ENCODE peak calls at places on chromosome 1, in four cellular contexts. T is AG20443, W is AG08395, D is SHP77. X is an unnamed sample.

GRCh38 chr1:1197551-1198422 is 8.6 kb downstream of the TNFRSF18 start:
- DNase-seq in D (no peak), W (no peak), T (no peak), X (no peak)

GRCh38 chr1:154755858-154756730 is 114.0 kb downstream of the KCNN3 start:
- DNase-seq in W (peak), D (no peak), T (peak), X (no peak)

GRCh38 chr1:201810466-201811216 is 18.3 kb upstream of the IPO9 start:
- DNase-seq in T (no peak), D (no peak), W (no peak), X (no peak)

GRCh38 chr1:211281322-211282022 is 22.3 kb downstream of the RCOR3 start:
- DNase-seq in W (no peak), D (no peak), T (no peak), X (no peak)

GRCh38 chr1:17392199-17392740 is 20.3 kb downstream of the PADI6 start:
- DNase-seq in W (no peak), D (no peak), T (no peak), X (no peak)

GRCh38 chr1:9069324-9070100 is at the start of gene SLC2A5:
- DNase-seq in W (no peak), D (peak), T (peak), X (no peak)

GRCh38 chr1:21329209-21329844 is 39.1 kb upstream of the ECE1 start:
- DNase-seq in T (no peak), D (no peak), W (no peak), X (no peak)

GRCh38 chr1:112402682-112403643 is 6.9 kb downstream of the CTTNBP2NL start:
- DNase-seq in D (no peak), W (no peak), T (no peak), X (no peak)

GRCh38 chr1:9066945-9067807 is 2.3 kb downstream of the SLC2A5 start:
- DNase-seq in T (peak), D (no peak), W (peak), X (peak)